ENCODE peak calls at places on chromosomes 2 and 18, in six cellular contexts. J is neural progenitor cell, S is mucosa of gallbladder, Q is T-helper 22 cell, M is ACHN, O is EL. I is an unnamed sample.

GRCh38 chr2:23412556-23413155 is 27.7 kb downstream of the KLHL29 start:
- DNase-seq in M (peak), J (no peak), Q (no peak), O (peak), S (no peak), I (peak)

GRCh38 chr2:188773075-188773474 is 201.1 kb upstream of the COL3A1 start:
- DNase-seq in O (no peak), J (no peak), S (no peak), Q (no peak), M (no peak), I (no peak)

GRCh38 chr2:113216891-113217454 is 43.2 kb downstream of the PSD4 start:
- DNase-seq in J (no peak), S (no peak), M (no peak), O (no peak), Q (no peak), I (peak)

GRCh38 chr2:47869859-47870258 is 36.4 kb downstream of the FBXO11 start:
- DNase-seq in Q (no peak), M (no peak), J (peak), O (no peak), S (no peak), I (no peak)

GRCh38 chr2:148515976-148516375 is 128.6 kb upstream of the EPC2 start:
- DNase-seq in S (no peak), J (no peak), O (no peak), Q (no peak), M (no peak), I (peak)

GRCh38 chr2:47899915-47900314 is 6.4 kb downstream of the FBXO11 start:
- DNase-seq in O (peak), M (no peak), Q (no peak), J (no peak), S (no peak), I (no peak)

GRCh38 chr2:7857904-7858303 is 824.0 kb upstream of the ID2 start:
- DNase-seq in S (no peak), M (no peak), O (peak), Q (no peak), J (no peak), I (no peak)

GRCh38 chr18:832085-832681 is 20.1 kb upstream of the YES1 start:
- DNase-seq in O (no peak), J (peak), Q (no peak), M (no peak), S (no peak), I (peak)

GRCh38 chr2:96734899-96735585 is 4.8 kb downstream of the LMAN2L start:
- DNase-seq in S (no peak), Q (no peak), M (no peak), J (no peak), O (no peak), I (no peak)

GRCh38 chr2:79980816-79981215 is 323.7 kb downstream of the LRRTM1 start:
- DNase-seq in M (no peak), S (no peak), Q (no peak), J (no peak), O (no peak), I (no peak)

GRCh38 chr2:187372213-187372612 is 75.8 kb downstream of the CALCRL start:
- DNase-seq in M (no peak), O (peak), J (no peak), Q (no peak), S (no peak), I (no peak)

GRCh38 chr2:231134910-231135650 is 10.2 kb upstream of the HTR2B start:
- DNase-seq in O (no peak), S (no peak), Q (no peak), J (no peak), M (no peak), I (no peak)

GRCh38 chr18:67733094-67733493 is 216.6 kb upstream of the DSEL start:
- DNase-seq in J (no peak), S (no peak), Q (no peak), O (peak), M (no peak), I (peak)

GRCh38 chr2:75432761-75433361 is 127.9 kb downstream of the EVA1A start:
- DNase-seq in O (no peak), S (no peak), J (peak), M (peak), Q (no peak), I (no peak)

GRCh38 chr2:30232027-30232800 is 880 bp downstream of the LBH start:
- DNase-seq in M (peak), J (peak), O (peak), Q (peak), S (no peak), I (peak)

GRCh38 chr18:8959551-8960135 is 142.9 kb upstream of the NDUFV2 start:
- DNase-seq in M (no peak), J (peak), S (peak), Q (no peak), O (no peak), I (no peak)

GRCh38 chr2:241391892-241392665 is 36.0 kb downstream of the FARP2 start:
- DNase-seq in M (peak), S (peak), O (peak), J (peak), Q (no peak), I (peak)

I was measured in lung microvascular endothelial cell.